ENCODE peak calls at places on chromosomes 1 and 21, in five cellular contexts. A, Y, R, Q and F are unnamed samples.

GRCh38 chr1:209398330-209398991 is 185.1 kb upstream of the CAMK1G start:
- DNase-seq in A (peak; percentile 23), R (no peak), Y (peak; percentile 89), Q (peak; percentile 92), F (no peak)

GRCh38 chr1:57632401-57632800 is 208.5 kb upstream of the DAB1 start:
- DNase-seq in R (no peak), Q (peak; percentile 29), A (no peak), Y (no peak), F (no peak)

GRCh38 chr1:103416681-103417318 is 108.7 kb upstream of the RNPC3 start:
- DNase-seq in Q (peak; percentile 6), R (no peak), A (peak; percentile 2), Y (peak; percentile 53), F (no peak)

GRCh38 chr1:58779837-58780585 is 3.8 kb downstream of the JUN start:
- DNase-seq in Q (peak; percentile 70), Y (peak; percentile 77), R (no peak), A (peak; percentile 31), F (no peak)

GRCh38 chr21:15062566-15062965 is 2.2 kb downstream of the NRIP1 start:
- DNase-seq in A (no peak), Y (no peak), Q (peak; percentile 51), R (no peak), F (no peak)

GRCh38 chr1:152774875-152775274 is at the start of gene LCE1F:
- DNase-seq in A (no peak), Q (no peak), R (no peak), Y (no peak), F (no peak)

GRCh38 chr1:19435181-19435580 is 50.2 kb downstream of the CAPZB start:
- DNase-seq in Q (peak; percentile 96), A (no peak), Y (no peak), R (no peak), F (no peak)

GRCh38 chr1:180863158-180863775 is 49.4 kb upstream of the KIAA1614 start:
- DNase-seq in R (no peak), Y (peak; percentile 67), Q (peak; percentile 81), A (peak; percentile 50), F (no peak)

GRCh38 chr21:30831194-30831765 is 1.7 kb upstream of the KRTAP7-1 start:
- DNase-seq in R (no peak), A (no peak), Q (no peak), Y (peak; percentile 1), F (peak; percentile 11)

GRCh38 chr1:53642607-53643006 is 96.4 kb downstream of the GLIS1 start:
- DNase-seq in R (peak; percentile 77), A (no peak), Q (no peak), Y (no peak), F (no peak)

GRCh38 chr1:34590211-34590623 is 164.6 kb upstream of the GJB5 start:
- DNase-seq in A (no peak), Q (no peak), R (no peak), Y (no peak), F (no peak)

GRCh38 chr1:34167091-34167788 is 2.2 kb upstream of the CSMD2 start:
- DNase-seq in Y (no peak), R (no peak), A (no peak), Q (no peak), F (no peak)

GRCh38 chr1:55081188-55081904 is 42.0 kb downstream of the PCSK9 start:
- DNase-seq in Q (peak; percentile 70), R (no peak), Y (peak; percentile 87), A (peak; percentile 93), F (no peak)

GRCh38 chr1:95230768-95231191 is 3.2 kb upstream of the RWDD3 start:
- DNase-seq in Y (no peak), A (no peak), Q (no peak), R (no peak), F (no peak)

GRCh38 chr1:170495006-170495405 is 37.0 kb upstream of the GORAB start:
- DNase-seq in R (no peak), Q (peak; percentile 57), A (peak; percentile 69), Y (no peak), F (no peak)

GRCh38 chr21:44010429-44010828 is 1.7 kb upstream of the TRAPPC10 start:
- DNase-seq in A (no peak), R (no peak), Q (no peak), Y (no peak), F (no peak)

GRCh38 chr1:172533511-172534116 is 664 bp downstream of the SUCO start:
- DNase-seq in R (no peak), Y (peak; percentile 44), A (no peak), Q (peak; percentile 26), F (peak; percentile 21)

GRCh38 chr1:205437570-205437969 is 15.7 kb upstream of the LEMD1 start:
- DNase-seq in Y (no peak), A (no peak), R (peak; percentile 45), Q (no peak), F (no peak)

GRCh38 chr1:46180082-46180616 is 3.9 kb upstream of the P3R3URF start:
- DNase-seq in Q (no peak), Y (no peak), R (no peak), A (no peak), F (no peak)

GRCh38 chr1:41657679-41658078 is 173.2 kb upstream of the EDN2 start:
- DNase-seq in A (no peak), Q (no peak), R (peak; percentile 65), Y (no peak), F (no peak)

GRCh38 chr1:74180490-74180889 is 17.5 kb downstream of the LRRIQ3 start:
- DNase-seq in Q (peak; percentile 29), Y (no peak), A (no peak), R (no peak), F (no peak)

GRCh38 chr1:11142618-11143391 is 43.1 kb upstream of the EXOSC10 start:
- DNase-seq in Y (no peak), A (no peak), R (no peak), Q (no peak), F (no peak)

GRCh38 chr1:118717893-118718292 is 270.2 kb downstream of the TBX15 start:
- DNase-seq in R (no peak), Q (no peak), Y (no peak), A (no peak), F (no peak)

GRCh38 chr1:205285391-205286101 is 36.0 kb downstream of the NUAK2 start:
- DNase-seq in R (no peak), Q (no peak), Y (no peak), A (no peak), F (peak; percentile 32)

GRCh38 chr1:10253755-10254154 is 43.4 kb downstream of the KIF1B start:
- DNase-seq in A (peak; percentile 93), R (no peak), Q (peak; percentile 83), Y (peak; percentile 62), F (no peak)

GRCh38 chr1:40926441-40926840 is 53.1 kb upstream of the CTPS1 start:
- DNase-seq in A (no peak), Q (no peak), R (no peak), Y (no peak), F (no peak)

GRCh38 chr1:103198076-103198475 is 89.8 kb upstream of the COL11A1 start:
- DNase-seq in A (no peak), Y (no peak), R (no peak), Q (no peak), F (no peak)